ENCODE peak calls at places on chromosomes 3 and 15, in four cellular contexts. One of them, this sample, is unnamed.

GRCh38 chr3:133437391-133438093 is 37.7 kb downstream of the BFSP2 start:
- DNase-seq in A549: peak; percentile 68
- DNase-seq in neural crest cell: no peak
- DNase-seq in colonic mucosa: no peak
- DNase-seq in this sample: no peak

GRCh38 chr3:149654188-149654601 is 3.6 kb downstream of the WWTR1 start:
- DNase-seq in A549: no peak
- DNase-seq in neural crest cell: no peak
- DNase-seq in colonic mucosa: no peak
- DNase-seq in this sample: no peak

GRCh38 chr3:28912120-28912885 is 368.6 kb upstream of the RBMS3 start:
- DNase-seq in A549: no peak
- DNase-seq in neural crest cell: no peak
- DNase-seq in colonic mucosa: no peak
- DNase-seq in this sample: no peak

GRCh38 chr3:3802021-3802420 is 2.8 kb downstream of the LRRN1 start:
- DNase-seq in A549: no peak
- DNase-seq in neural crest cell: peak; percentile 10
- DNase-seq in colonic mucosa: no peak
- DNase-seq in this sample: no peak

GRCh38 chr3:192481638-192482037 is 245.7 kb downstream of the FGF12 start:
- DNase-seq in A549: no peak
- DNase-seq in neural crest cell: no peak
- DNase-seq in colonic mucosa: no peak
- DNase-seq in this sample: no peak

GRCh38 chr15:74733269-74733668 is 7.9 kb upstream of the CYP1A1 start:
- DNase-seq in A549: no peak
- DNase-seq in neural crest cell: no peak
- DNase-seq in colonic mucosa: no peak
- DNase-seq in this sample: no peak

GRCh38 chr15:100627789-100628395 is 25.5 kb downstream of the ASB7 start:
- DNase-seq in A549: peak; percentile 84
- DNase-seq in neural crest cell: peak; percentile 69
- DNase-seq in colonic mucosa: peak; percentile 69
- DNase-seq in this sample: no peak

GRCh38 chr3:149414557-149415231 is 37.2 kb upstream of the TM4SF1 start:
- DNase-seq in A549: no peak
- DNase-seq in neural crest cell: no peak
- DNase-seq in colonic mucosa: no peak
- DNase-seq in this sample: no peak

GRCh38 chr15:43207024-43207423 is 13.8 kb downstream of the EPB42 start:
- DNase-seq in A549: no peak
- DNase-seq in neural crest cell: no peak
- DNase-seq in colonic mucosa: no peak
- DNase-seq in this sample: no peak

GRCh38 chr3:34837848-34838741 is 801.2 kb upstream of the ARPP21 start:
- DNase-seq in A549: no peak
- DNase-seq in neural crest cell: no peak
- DNase-seq in colonic mucosa: no peak
- DNase-seq in this sample: no peak

GRCh38 chr15:67148196-67148701 is 82.8 kb downstream of the SMAD3 start:
- DNase-seq in A549: peak; percentile 90
- DNase-seq in neural crest cell: no peak
- DNase-seq in colonic mucosa: peak; percentile 58
- DNase-seq in this sample: no peak

GRCh38 chr15:29636140-29636539 is 186.1 kb downstream of the TJP1 start:
- DNase-seq in A549: no peak
- DNase-seq in neural crest cell: no peak
- DNase-seq in colonic mucosa: peak; percentile 56
- DNase-seq in this sample: no peak

GRCh38 chr3:138944136-138944658 is 2.7 kb downstream of the FOXL2 start:
- DNase-seq in A549: no peak
- DNase-seq in neural crest cell: no peak
- DNase-seq in colonic mucosa: no peak
- DNase-seq in this sample: no peak

GRCh38 chr15:99059010-99059981 is 45.6 kb upstream of the SYNM start:
- DNase-seq in A549: peak; percentile 78
- DNase-seq in neural crest cell: peak; percentile 77
- DNase-seq in colonic mucosa: peak; percentile 47
- DNase-seq in this sample: no peak

GRCh38 chr15:87038404-87038803 is 958.7 kb downstream of the AGBL1 start:
- DNase-seq in A549: no peak
- DNase-seq in neural crest cell: no peak
- DNase-seq in colonic mucosa: no peak
- DNase-seq in this sample: no peak

GRCh38 chr3:45362768-45363167 is 25.6 kb upstream of the LARS2 start:
- DNase-seq in A549: no peak
- DNase-seq in neural crest cell: no peak
- DNase-seq in colonic mucosa: no peak
- DNase-seq in this sample: no peak

GRCh38 chr3:66312039-66312438 is 91.2 kb downstream of the SLC25A26 start:
- DNase-seq in A549: no peak
- DNase-seq in neural crest cell: no peak
- DNase-seq in colonic mucosa: no peak
- DNase-seq in this sample: no peak

GRCh38 chr3:194265996-194266657 is 85.0 kb downstream of the CPN2 start:
- DNase-seq in A549: no peak
- DNase-seq in neural crest cell: no peak
- DNase-seq in colonic mucosa: peak; percentile 11
- DNase-seq in this sample: no peak

GRCh38 chr3:41640076-41640475 is 321.8 kb downstream of the ULK4 start:
- DNase-seq in A549: no peak
- DNase-seq in neural crest cell: no peak
- DNase-seq in colonic mucosa: no peak
- DNase-seq in this sample: no peak

GRCh38 chr3:128435058-128435457 is 31.6 kb downstream of the DNAJB8 start:
- DNase-seq in A549: no peak
- DNase-seq in neural crest cell: no peak
- DNase-seq in colonic mucosa: no peak
- DNase-seq in this sample: no peak

GRCh38 chr3:5002174-5002870 is 23.1 kb downstream of the BHLHE40 start:
- DNase-seq in A549: no peak
- DNase-seq in neural crest cell: no peak
- DNase-seq in colonic mucosa: no peak
- DNase-seq in this sample: no peak

GRCh38 chr15:99931703-99932603 is 198.7 kb upstream of the LYSMD4 start:
- DNase-seq in A549: no peak
- DNase-seq in neural crest cell: no peak
- DNase-seq in colonic mucosa: no peak
- DNase-seq in this sample: no peak

GRCh38 chr15:67997996-67998395 is 56.1 kb upstream of the PIAS1 start:
- DNase-seq in A549: peak; percentile 78
- DNase-seq in neural crest cell: no peak
- DNase-seq in colonic mucosa: peak; percentile 48
- DNase-seq in this sample: no peak

GRCh38 chr15:73946046-73946678 is 19.9 kb downstream of the LOXL1 start:
- DNase-seq in A549: no peak
- DNase-seq in neural crest cell: no peak
- DNase-seq in colonic mucosa: no peak
- DNase-seq in this sample: peak; percentile 64

GRCh38 chr15:42087926-42088800 is 6.2 kb downstream of the PLA2G4D start:
- DNase-seq in A549: no peak
- DNase-seq in neural crest cell: no peak
- DNase-seq in colonic mucosa: no peak
- DNase-seq in this sample: no peak

GRCh38 chr3:39920271-39920670 is 110.9 kb downstream of the MYRIP start:
- DNase-seq in A549: no peak
- DNase-seq in neural crest cell: no peak
- DNase-seq in colonic mucosa: no peak
- DNase-seq in this sample: no peak

GRCh38 chr3:15434756-15435155 is 7.4 kb downstream of the EAF1 start:
- DNase-seq in A549: no peak
- DNase-seq in neural crest cell: no peak
- DNase-seq in colonic mucosa: no peak
- DNase-seq in this sample: no peak

GRCh38 chr3:140285380-140285779 is 350.4 kb downstream of the CLSTN2 start:
- DNase-seq in A549: no peak
- DNase-seq in neural crest cell: no peak
- DNase-seq in colonic mucosa: no peak
- DNase-seq in this sample: no peak

GRCh38 chr3:65713016-65713415 is 325.7 kb downstream of the MAGI1 start:
- DNase-seq in A549: no peak
- DNase-seq in neural crest cell: peak; percentile 13
- DNase-seq in colonic mucosa: no peak
- DNase-seq in this sample: no peak

GRCh38 chr15:59420986-59421618 is 16.9 kb upstream of the FAM81A start:
- DNase-seq in A549: no peak
- DNase-seq in neural crest cell: no peak
- DNase-seq in colonic mucosa: peak; percentile 4
- DNase-seq in this sample: no peak

GRCh38 chr3:111747490-111747889 is 111.6 kb upstream of the PHLDB2 start:
- DNase-seq in A549: peak; percentile 61
- DNase-seq in neural crest cell: no peak
- DNase-seq in colonic mucosa: no peak
- DNase-seq in this sample: no peak

GRCh38 chr15:89381888-89382287 is 47.3 kb upstream of the POLG start:
- DNase-seq in A549: no peak
- DNase-seq in neural crest cell: no peak
- DNase-seq in colonic mucosa: no peak
- DNase-seq in this sample: no peak

GRCh38 chr3:171691485-171691884 is 118.8 kb downstream of the PLD1 start:
- DNase-seq in A549: no peak
- DNase-seq in neural crest cell: no peak
- DNase-seq in colonic mucosa: no peak
- DNase-seq in this sample: no peak

GRCh38 chr3:150146891-150147761 is 176.4 kb upstream of the PFN2 start:
- DNase-seq in A549: no peak
- DNase-seq in neural crest cell: no peak
- DNase-seq in colonic mucosa: no peak
- DNase-seq in this sample: no peak

GRCh38 chr3:152636651-152637050 is 198.3 kb upstream of the P2RY1 start:
- DNase-seq in A549: no peak
- DNase-seq in neural crest cell: no peak
- DNase-seq in colonic mucosa: no peak
- DNase-seq in this sample: no peak

GRCh38 chr3:152638707-152639450 is 196.1 kb upstream of the P2RY1 start:
- DNase-seq in A549: no peak
- DNase-seq in neural crest cell: no peak
- DNase-seq in colonic mucosa: no peak
- DNase-seq in this sample: no peak

GRCh38 chr3:152638217-152638616 is 196.7 kb upstream of the P2RY1 start:
- DNase-seq in A549: no peak
- DNase-seq in neural crest cell: no peak
- DNase-seq in colonic mucosa: no peak
- DNase-seq in this sample: no peak

GRCh38 chr3:152644478-152644877 is 190.5 kb upstream of the P2RY1 start:
- DNase-seq in A549: no peak
- DNase-seq in neural crest cell: no peak
- DNase-seq in colonic mucosa: no peak
- DNase-seq in this sample: no peak

DNA sequence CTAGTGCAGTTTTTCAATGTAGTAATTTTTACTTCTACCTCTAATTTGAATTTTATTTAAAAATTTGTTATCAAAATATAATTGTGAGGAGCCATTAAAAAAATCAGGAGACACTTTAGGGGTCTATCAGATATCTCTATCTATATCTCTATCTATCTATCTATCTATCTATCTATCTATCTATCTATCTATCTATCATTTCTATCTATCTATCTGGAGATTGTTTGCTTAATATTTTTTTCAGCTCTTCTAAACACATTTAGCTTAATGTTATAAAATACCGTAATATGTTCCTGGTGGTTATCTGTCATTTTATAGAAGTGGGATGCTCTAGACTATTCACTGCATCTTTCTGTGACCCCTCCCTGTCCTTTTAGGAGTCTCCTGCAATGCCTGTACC is 193.7 kb upstream of the P2RY1 start:
- DNase-seq in A549: no peak
- DNase-seq in neural crest cell: no peak
- DNase-seq in colonic mucosa: no peak
- DNase-seq in this sample: no peak
- TF ChIP-seq CTCF in A549: no peak
- TF ChIP-seq CTCF in neural crest cell: no peak
- TF ChIP-seq CTCF in colonic mucosa: no peak
- TF ChIP-seq CTCF in this sample: no peak

DNA sequence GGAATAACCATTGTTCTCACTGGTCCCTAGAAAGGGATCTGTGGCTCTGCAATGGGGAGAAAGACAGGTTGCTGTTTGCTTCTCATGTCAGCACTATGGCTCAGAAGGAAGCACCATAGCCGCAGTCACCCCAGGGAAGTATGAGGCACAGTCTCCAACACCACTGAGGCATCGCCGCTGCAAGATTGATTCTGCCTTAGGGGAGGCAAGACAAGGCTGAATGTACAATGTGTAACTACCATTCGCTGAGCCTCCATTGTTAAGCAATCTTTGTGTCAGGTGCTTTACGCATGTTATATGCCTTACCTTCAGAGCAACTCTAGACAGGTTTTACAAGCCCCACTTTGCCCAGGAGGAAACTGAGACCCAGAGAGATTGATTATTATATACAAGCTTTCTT is 100.7 kb upstream of the KCNMB2 start:
- DNase-seq in A549: no peak
- DNase-seq in neural crest cell: no peak
- DNase-seq in colonic mucosa: no peak
- DNase-seq in this sample: no peak
- TF ChIP-seq CTCF in A549: no peak
- TF ChIP-seq CTCF in neural crest cell: no peak
- TF ChIP-seq CTCF in colonic mucosa: no peak
- TF ChIP-seq CTCF in this sample: no peak

DNA sequence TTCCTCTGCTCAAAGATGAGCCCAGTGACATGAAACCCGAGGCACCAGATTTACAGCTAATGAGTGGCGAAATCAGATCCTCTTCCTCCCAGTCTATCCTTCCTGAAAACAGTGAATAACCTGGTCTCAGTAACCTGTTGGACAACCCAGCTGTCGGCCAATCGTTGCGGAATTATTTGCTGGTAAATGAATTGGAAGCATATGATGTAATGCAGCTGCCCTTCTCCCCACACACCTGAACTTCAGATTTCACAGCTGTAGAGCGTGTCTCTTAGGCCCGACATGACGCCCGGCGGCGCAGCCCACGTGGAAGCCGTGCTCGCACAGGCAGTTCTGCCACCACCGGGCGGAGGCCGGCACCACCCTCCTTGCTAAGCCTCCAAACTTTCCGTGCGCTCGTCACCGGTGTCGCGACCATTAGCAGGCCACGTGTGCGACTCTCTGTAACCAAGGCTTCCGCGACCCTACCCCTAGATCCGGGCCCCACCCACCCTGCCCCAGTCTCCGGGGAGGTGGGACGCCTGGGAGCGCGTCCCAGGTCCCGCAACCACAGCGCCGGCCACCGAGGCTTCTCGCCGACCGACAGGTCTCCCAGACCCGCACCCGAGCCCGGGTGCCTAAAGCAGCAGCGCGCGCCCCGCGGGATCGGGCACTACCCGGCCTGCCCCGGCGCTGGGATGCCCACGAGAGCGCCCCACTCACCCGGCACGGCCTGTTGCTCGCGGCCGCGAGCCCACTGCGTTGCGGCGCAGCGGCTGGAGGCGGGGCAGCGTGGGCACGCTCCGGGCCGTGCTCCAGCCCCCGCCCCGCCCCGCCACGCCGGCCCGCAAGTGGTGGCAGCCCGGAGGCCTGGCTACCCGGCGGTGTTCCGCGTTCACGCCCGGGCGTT is at the start of gene RIOX2:
- DNase-seq in A549: peak; percentile 79
- DNase-seq in neural crest cell: peak; percentile 41
- DNase-seq in colonic mucosa: peak; percentile 80
- DNase-seq in this sample: peak; percentile 94
- TF ChIP-seq CTCF in A549: no peak
- TF ChIP-seq CTCF in neural crest cell: no peak
- TF ChIP-seq CTCF in colonic mucosa: no peak
- TF ChIP-seq CTCF in this sample: peak; percentile 40

GRCh38 chr3:97138914-97139541 is 324.6 kb downstream of the EPHA6 start:
- DNase-seq in A549: peak; percentile 46
- DNase-seq in neural crest cell: no peak
- DNase-seq in colonic mucosa: no peak
- DNase-seq in this sample: no peak
- TF ChIP-seq CTCF in A549: no peak
- TF ChIP-seq CTCF in neural crest cell: peak; percentile 45
- TF ChIP-seq CTCF in colonic mucosa: no peak
- TF ChIP-seq CTCF in this sample: peak; percentile 30

This sample was measured in chondrocyte.